ENCODE peak calls at places on chromosome 19, in eight cellular contexts. K, U, C, R, I, S, W and P are unnamed samples.

GRCh38 chr19:6890938-6891337 is 3.6 kb downstream of the ADGRE1 start:
- DNase-seq in K (peak; percentile 41), U (no peak), C (no peak), R (no peak), I (no peak), S (no peak), W (no peak), P (peak; percentile 7)

GRCh38 chr19:41106177-41106576 is 8.1 kb upstream of the CYP2F1 start:
- DNase-seq in K (no peak), U (no peak), C (no peak), R (no peak), I (no peak), S (no peak), W (no peak), P (no peak)

GRCh38 chr19:12806242-12807131 is at the start of gene RNASEH2A:
- DNase-seq in K (peak; percentile 84), U (peak; percentile 90), C (peak; percentile 95), R (peak; percentile 96), I (peak; percentile 80), S (peak; percentile 78), W (peak; percentile 95), P (peak; percentile 68)

GRCh38 chr19:33819875-33820781 is 23.5 kb downstream of the KCTD15 start:
- DNase-seq in K (peak; percentile 26), U (peak; percentile 87), C (peak; percentile 74), R (peak; percentile 86), I (no peak), S (peak; percentile 43), W (peak; percentile 95), P (peak; percentile 53)

GRCh38 chr19:18286973-18287635 is 5.7 kb upstream of the JUND start:
- DNase-seq in K (no peak), U (no peak), C (no peak), R (no peak), I (no peak), S (no peak), W (no peak), P (no peak)

GRCh38 chr19:40225440-40226305 is 816 bp downstream of the CCNP start:
- DNase-seq in K (no peak), U (no peak), C (no peak), R (no peak), I (no peak), S (no peak), W (no peak), P (no peak)

GRCh38 chr19:33552191-33552927 is 30.8 kb upstream of the PEPD start:
- DNase-seq in K (no peak), U (no peak), C (no peak), R (no peak), I (no peak), S (no peak), W (peak; percentile 37), P (no peak)

GRCh38 chr19:43503501-43504425 is 783 bp downstream of the PHLDB3 start:
- DNase-seq in K (peak; percentile 97), U (peak; percentile 99), C (peak; percentile 99), R (peak; percentile 100), I (peak; percentile 85), S (peak; percentile 98), W (peak; percentile 95), P (peak; percentile 98)

GRCh38 chr19:18183529-18183928 is 9.5 kb upstream of the MPV17L2 start:
- DNase-seq in K (no peak), U (peak; percentile 68), C (no peak), R (no peak), I (no peak), S (no peak), W (no peak), P (no peak)

GRCh38 chr19:13215572-13216380 is 65.6 kb downstream of the IER2 start:
- DNase-seq in K (no peak), U (no peak), C (peak; percentile 3), R (no peak), I (no peak), S (no peak), W (no peak), P (peak; percentile 26)

GRCh38 chr19:31316201-31316951 is 32.9 kb downstream of the TSHZ3 start:
- DNase-seq in K (no peak), U (no peak), C (no peak), R (peak; percentile 55), I (no peak), S (no peak), W (no peak), P (no peak)

GRCh38 chr19:54029930-54030490 is 33.7 kb downstream of the VSTM1 start:
- DNase-seq in K (peak; percentile 25), U (peak; percentile 62), C (peak; percentile 80), R (peak; percentile 74), I (peak; percentile 84), S (peak; percentile 22), W (no peak), P (peak; percentile 26)

GRCh38 chr19:54035215-54036178 is 28.2 kb downstream of the VSTM1 start:
- DNase-seq in K (no peak), U (no peak), C (no peak), R (no peak), I (no peak), S (no peak), W (no peak), P (no peak)

GRCh38 chr19:54026656-54027055 is 35.2 kb downstream of the CACNG6 start:
- DNase-seq in K (no peak), U (no peak), C (no peak), R (no peak), I (no peak), S (no peak), W (no peak), P (no peak)

DNA sequence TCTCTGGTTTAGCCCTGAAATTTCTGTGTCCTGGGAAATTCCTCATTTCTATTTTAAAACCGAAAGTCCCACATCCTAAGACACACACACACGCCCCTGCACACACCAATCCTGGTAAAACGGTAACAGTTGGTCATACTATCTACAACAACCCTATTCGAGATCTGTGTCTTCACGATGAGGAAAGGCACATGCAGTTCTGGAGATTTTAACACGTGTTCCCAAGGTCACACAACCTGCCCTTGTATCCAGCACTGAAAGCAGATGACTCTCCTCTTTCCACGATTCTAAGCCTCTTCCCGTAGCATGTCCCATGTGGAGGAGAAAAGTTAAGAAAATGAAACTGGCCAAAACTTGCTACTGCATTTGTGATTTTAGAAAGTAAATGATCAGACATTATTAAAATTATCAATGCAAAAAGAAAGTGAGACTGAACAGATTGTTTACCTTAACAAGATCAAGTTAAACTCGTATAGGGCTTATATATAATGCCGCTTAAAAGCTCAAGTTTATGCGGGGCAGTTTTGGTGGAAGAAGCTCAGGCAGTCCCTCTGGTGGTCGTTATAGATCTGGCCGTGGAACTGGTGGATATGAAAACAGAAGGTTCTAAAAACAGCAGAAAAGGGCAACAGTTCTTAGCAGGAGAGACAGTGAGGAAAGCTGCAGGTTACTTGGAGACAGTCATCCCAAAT is 32.7 kb downstream of the VSTM1 start:
- DNase-seq in K (no peak), U (no peak), C (no peak), R (no peak), I (no peak), S (no peak), W (no peak), P (no peak)
- H3K4me3 ChIP-seq in K (no peak overlapping the region), U (no peak overlapping the region), C (no peak overlapping the region), R (no peak overlapping the region), I (no peak overlapping the region), S (no peak overlapping the region), W (peak overlapping the region; percentile 13), P (no peak overlapping the region)

DNA sequence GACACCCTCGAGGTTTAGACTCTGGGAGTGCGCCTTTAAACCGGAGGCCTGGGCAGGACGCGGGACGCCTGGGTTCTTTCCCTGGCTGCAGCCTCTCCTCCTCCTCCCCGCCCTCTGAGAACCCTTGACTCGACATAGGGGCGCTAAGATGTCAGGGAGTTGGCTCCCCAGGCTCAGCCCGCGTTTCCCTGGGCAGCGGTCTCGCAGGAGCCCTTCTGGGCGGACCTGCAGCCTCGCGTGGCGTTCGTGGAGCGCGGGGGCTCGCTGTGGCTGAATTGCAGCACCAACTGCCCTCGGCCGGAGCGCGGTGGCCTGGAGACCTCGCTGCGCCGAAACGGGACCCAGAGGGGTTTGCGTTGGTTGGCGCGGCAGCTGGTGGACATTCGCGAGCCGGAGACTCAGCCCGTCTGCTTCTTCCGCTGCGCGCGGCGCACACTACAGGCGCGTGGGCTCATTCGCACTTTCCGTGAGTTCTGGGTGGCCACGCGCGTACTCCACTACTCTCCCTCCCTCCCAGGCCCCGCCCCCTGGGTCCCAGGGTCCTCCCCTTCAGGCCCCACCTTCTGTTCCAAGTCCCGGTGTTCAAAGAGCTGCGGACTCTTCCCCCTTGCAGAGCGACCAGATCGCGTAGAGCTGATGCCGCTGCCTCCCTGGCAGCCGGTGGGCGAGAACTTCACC is 1.3 kb downstream of the ICAM5 start:
- DNase-seq in K (peak; percentile 34), U (peak; percentile 77), C (peak; percentile 58), R (peak; percentile 85), I (no peak), S (no peak), W (peak; percentile 92), P (peak; percentile 43)
- H3K4me1 ChIP-seq in K (peaks cover 77% of the 10 kb centered on the region), U (peaks cover 51% of the 10 kb centered on the region), C (peaks cover 46% of the 10 kb centered on the region), R (peaks cover 91% of the 10 kb centered on the region), I (peaks cover 7% of the 10 kb centered on the region), S (peaks cover 70% of the 10 kb centered on the region), W (peaks cover 76% of the 10 kb centered on the region), P (peaks cover 80% of the 10 kb centered on the region)

DNA sequence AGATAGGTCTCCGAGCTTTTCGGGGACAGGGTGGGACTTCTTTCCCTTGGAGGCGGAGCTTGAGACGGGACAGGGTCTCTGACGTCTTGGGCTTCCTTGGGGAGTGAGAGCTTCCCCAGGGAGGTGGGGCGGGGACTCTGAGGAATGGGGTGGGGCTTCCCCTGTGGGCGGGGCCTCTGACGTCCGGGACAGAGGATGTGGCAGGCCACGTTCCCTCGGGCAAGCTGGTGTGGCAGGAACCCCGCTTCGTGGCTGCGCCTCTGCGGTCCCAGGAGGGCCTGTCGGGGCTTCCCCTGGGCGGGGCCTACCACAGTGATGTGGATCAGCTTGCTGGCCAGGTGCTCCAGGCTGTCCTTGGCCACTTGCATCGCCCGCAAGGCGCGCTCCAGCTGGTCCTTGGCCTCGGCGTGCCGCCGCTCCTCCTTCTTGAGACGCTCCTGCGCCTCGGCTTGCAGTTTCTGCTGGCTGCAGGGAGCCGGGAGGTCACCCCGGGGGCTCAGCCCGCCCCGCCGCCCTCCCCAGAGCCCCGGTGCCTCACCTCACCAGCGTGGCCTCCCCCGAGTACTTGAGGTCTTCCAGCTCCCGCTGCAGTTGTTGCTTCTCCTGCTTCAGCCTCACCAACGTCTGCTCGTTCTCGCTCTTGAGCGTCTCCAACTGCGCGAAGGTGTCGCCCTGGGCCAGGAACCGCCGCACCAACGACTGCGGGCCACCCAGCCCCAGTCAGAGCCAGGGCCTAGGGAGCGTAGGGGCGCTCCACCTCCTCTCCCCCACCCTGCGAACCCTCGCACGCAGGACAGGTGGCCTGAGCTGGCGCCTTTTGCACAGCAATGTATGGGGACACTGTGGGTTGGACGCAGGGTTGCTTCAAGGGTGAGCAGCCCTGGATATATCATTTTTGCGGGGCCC is 3.3 kb upstream of the RGL3 start:
- DNase-seq in K (peak; percentile 40), U (peak; percentile 90), C (peak; percentile 86), R (peak; percentile 95), I (peak; percentile 95), S (peak; percentile 41), W (peak; percentile 94), P (peak; percentile 61)
- H3K4me3 ChIP-seq in K (peak overlapping the region; percentile 47), U (peak overlapping the region; percentile 29), C (no peak overlapping the region), R (no peak overlapping the region), I (peak overlapping the region; percentile 38), S (no peak overlapping the region), W (peak overlapping the region; percentile 39), P (peak overlapping the region; percentile 54)

DNA sequence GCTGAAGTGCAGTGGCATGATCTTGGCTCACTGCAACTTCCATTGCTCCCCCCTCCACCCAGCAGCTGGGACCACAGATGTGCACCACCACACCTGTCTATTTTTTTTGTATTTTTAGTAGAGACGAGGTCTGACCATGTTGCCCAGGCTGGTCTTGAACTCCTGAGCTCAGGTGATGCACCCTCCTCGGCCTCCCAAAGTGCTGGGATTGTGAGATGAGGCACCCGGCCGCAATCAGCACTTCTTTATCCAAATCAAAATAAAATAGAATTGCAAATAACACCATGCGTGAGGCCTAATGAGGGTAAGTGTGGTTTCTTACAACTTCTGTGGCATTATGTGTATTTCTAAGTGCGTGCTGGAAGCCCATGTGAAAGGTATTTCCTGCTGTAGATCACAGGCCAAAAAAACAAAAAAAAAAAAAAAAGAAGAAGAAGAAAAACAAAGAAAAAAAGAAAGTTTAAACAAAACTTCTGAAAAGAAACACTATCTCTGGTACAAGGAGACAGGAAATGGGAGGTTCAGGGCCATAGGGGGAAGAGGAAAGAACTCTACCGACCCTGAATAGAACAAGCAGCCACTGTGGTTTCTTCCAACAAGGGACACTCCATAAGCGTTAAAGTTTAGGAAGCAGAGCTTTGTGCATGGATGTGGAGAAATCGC is 3.0 kb upstream of the GRAMD1A start:
- DNase-seq in K (peak; percentile 62), U (no peak), C (no peak), R (no peak), I (no peak), S (no peak), W (no peak), P (no peak)
- H3K4me1 ChIP-seq in K (peaks cover 51% of the 10 kb centered on the region), U (peaks cover 23% of the 10 kb centered on the region), C (peaks cover 27% of the 10 kb centered on the region), R (peaks cover 64% of the 10 kb centered on the region), I (peaks cover 2% of the 10 kb centered on the region), S (peaks cover 21% of the 10 kb centered on the region), W (peaks cover 43% of the 10 kb centered on the region), P (peaks cover 53% of the 10 kb centered on the region)